ENCODE peak calls at places on chromosomes 4 and X, in seven cellular contexts. One of them, this sample, is unnamed.

GRCh38 chrX:24200133-24200532 is 50.6 kb downstream of the ZFX start:
- DNase-seq in activated CD8-positive, alpha-beta memory T cell treated with anti-CD3 and anti-CD28 coated beads for 48 hours: no peak
- DNase-seq in fibroblast of the aortic adventitia: no peak
- DNase-seq in epithelial cell of esophagus: no peak
- DNase-seq in mesendoderm: no peak
- DNase-seq in GDM1: no peak
- DNase-seq in tibial artery: no peak
- DNase-seq in this sample: no peak

GRCh38 chr4:24770111-24770584 is 25.2 kb upstream of the SOD3 start:
- DNase-seq in activated CD8-positive, alpha-beta memory T cell treated with anti-CD3 and anti-CD28 coated beads for 48 hours: no peak
- DNase-seq in fibroblast of the aortic adventitia: peak; percentile 83
- DNase-seq in epithelial cell of esophagus: peak; percentile 87
- DNase-seq in mesendoderm: peak; percentile 26
- DNase-seq in GDM1: no peak
- DNase-seq in tibial artery: no peak
- DNase-seq in this sample: peak; percentile 18

GRCh38 chr4:122980860-122981259 is 58.5 kb upstream of the NUDT6 start:
- DNase-seq in activated CD8-positive, alpha-beta memory T cell treated with anti-CD3 and anti-CD28 coated beads for 48 hours: no peak
- DNase-seq in fibroblast of the aortic adventitia: no peak
- DNase-seq in epithelial cell of esophagus: no peak
- DNase-seq in mesendoderm: no peak
- DNase-seq in GDM1: no peak
- DNase-seq in tibial artery: no peak
- DNase-seq in this sample: peak; percentile 35

GRCh38 chr4:80529021-80529420 is 193.5 kb downstream of the CFAP299 start:
- DNase-seq in activated CD8-positive, alpha-beta memory T cell treated with anti-CD3 and anti-CD28 coated beads for 48 hours: no peak
- DNase-seq in fibroblast of the aortic adventitia: peak; percentile 51
- DNase-seq in epithelial cell of esophagus: no peak
- DNase-seq in mesendoderm: no peak
- DNase-seq in GDM1: no peak
- DNase-seq in tibial artery: no peak
- DNase-seq in this sample: no peak

GRCh38 chr4:28229092-28229491 is 1368.5 kb downstream of the STIM2 start:
- DNase-seq in activated CD8-positive, alpha-beta memory T cell treated with anti-CD3 and anti-CD28 coated beads for 48 hours: no peak
- DNase-seq in fibroblast of the aortic adventitia: peak; percentile 71
- DNase-seq in epithelial cell of esophagus: peak; percentile 84
- DNase-seq in mesendoderm: peak; percentile 64
- DNase-seq in GDM1: no peak
- DNase-seq in tibial artery: no peak
- DNase-seq in this sample: no peak

GRCh38 chrX:48533165-48533564 is 6.3 kb upstream of the TBC1D25 start:
- DNase-seq in activated CD8-positive, alpha-beta memory T cell treated with anti-CD3 and anti-CD28 coated beads for 48 hours: no peak
- DNase-seq in fibroblast of the aortic adventitia: no peak
- DNase-seq in epithelial cell of esophagus: no peak
- DNase-seq in mesendoderm: no peak
- DNase-seq in GDM1: no peak
- DNase-seq in tibial artery: no peak
- DNase-seq in this sample: no peak

GRCh38 chrX:129957241-129958099 is 25.0 kb upstream of the BCORL1 start:
- DNase-seq in activated CD8-positive, alpha-beta memory T cell treated with anti-CD3 and anti-CD28 coated beads for 48 hours: no peak
- DNase-seq in fibroblast of the aortic adventitia: peak; percentile 20
- DNase-seq in epithelial cell of esophagus: peak; percentile 14
- DNase-seq in mesendoderm: peak; percentile 90
- DNase-seq in GDM1: peak; percentile 85
- DNase-seq in tibial artery: peak; percentile 71
- DNase-seq in this sample: peak; percentile 18

GRCh38 chrX:129932792-129933321 is 26.9 kb downstream of the UTP14A start:
- DNase-seq in activated CD8-positive, alpha-beta memory T cell treated with anti-CD3 and anti-CD28 coated beads for 48 hours: no peak
- DNase-seq in fibroblast of the aortic adventitia: no peak
- DNase-seq in epithelial cell of esophagus: peak; percentile 6
- DNase-seq in mesendoderm: no peak
- DNase-seq in GDM1: no peak
- DNase-seq in tibial artery: peak; percentile 69
- DNase-seq in this sample: no peak

GRCh38 chrX:24380273-24381036 is 20.0 kb downstream of the SUPT20HL1 start:
- DNase-seq in activated CD8-positive, alpha-beta memory T cell treated with anti-CD3 and anti-CD28 coated beads for 48 hours: no peak
- DNase-seq in fibroblast of the aortic adventitia: peak; percentile 26
- DNase-seq in epithelial cell of esophagus: no peak
- DNase-seq in mesendoderm: no peak
- DNase-seq in GDM1: no peak
- DNase-seq in tibial artery: no peak
- DNase-seq in this sample: no peak

GRCh38 chrX:24838624-24839023 is 144.9 kb downstream of the POLA1 start:
- DNase-seq in activated CD8-positive, alpha-beta memory T cell treated with anti-CD3 and anti-CD28 coated beads for 48 hours: no peak
- DNase-seq in fibroblast of the aortic adventitia: peak; percentile 64
- DNase-seq in epithelial cell of esophagus: peak; percentile 22
- DNase-seq in mesendoderm: peak; percentile 13
- DNase-seq in GDM1: peak; percentile 2
- DNase-seq in tibial artery: no peak
- DNase-seq in this sample: peak; percentile 42

GRCh38 chr4:153488006-153488718 is 22.0 kb downstream of the TMEM131L start:
- DNase-seq in activated CD8-positive, alpha-beta memory T cell treated with anti-CD3 and anti-CD28 coated beads for 48 hours: peak; percentile 60
- DNase-seq in fibroblast of the aortic adventitia: peak; percentile 47
- DNase-seq in epithelial cell of esophagus: peak; percentile 51
- DNase-seq in mesendoderm: no peak
- DNase-seq in GDM1: no peak
- DNase-seq in tibial artery: no peak
- DNase-seq in this sample: peak; percentile 50

GRCh38 chrX:83022020-83022419 is 486.1 kb upstream of the POU3F4 start:
- DNase-seq in activated CD8-positive, alpha-beta memory T cell treated with anti-CD3 and anti-CD28 coated beads for 48 hours: no peak
- DNase-seq in fibroblast of the aortic adventitia: no peak
- DNase-seq in epithelial cell of esophagus: peak; percentile 20
- DNase-seq in mesendoderm: peak; percentile 36
- DNase-seq in GDM1: no peak
- DNase-seq in tibial artery: no peak
- DNase-seq in this sample: no peak

GRCh38 chr4:119781044-119781443 is 152.4 kb upstream of the PDE5A start:
- DNase-seq in activated CD8-positive, alpha-beta memory T cell treated with anti-CD3 and anti-CD28 coated beads for 48 hours: no peak
- DNase-seq in fibroblast of the aortic adventitia: no peak
- DNase-seq in epithelial cell of esophagus: no peak
- DNase-seq in mesendoderm: no peak
- DNase-seq in GDM1: no peak
- DNase-seq in tibial artery: no peak
- DNase-seq in this sample: no peak

GRCh38 chr4:140315032-140315826 is 58.2 kb upstream of the SCOC start:
- DNase-seq in activated CD8-positive, alpha-beta memory T cell treated with anti-CD3 and anti-CD28 coated beads for 48 hours: no peak
- DNase-seq in fibroblast of the aortic adventitia: no peak
- DNase-seq in epithelial cell of esophagus: no peak
- DNase-seq in mesendoderm: no peak
- DNase-seq in GDM1: no peak
- DNase-seq in tibial artery: no peak
- DNase-seq in this sample: no peak

GRCh38 chr4:174055344-174055743 is 228.1 kb downstream of the FBXO8 start:
- DNase-seq in activated CD8-positive, alpha-beta memory T cell treated with anti-CD3 and anti-CD28 coated beads for 48 hours: no peak
- DNase-seq in fibroblast of the aortic adventitia: no peak
- DNase-seq in epithelial cell of esophagus: no peak
- DNase-seq in mesendoderm: no peak
- DNase-seq in GDM1: no peak
- DNase-seq in tibial artery: no peak
- DNase-seq in this sample: no peak

GRCh38 chr4:26746742-26747351 is 113.8 kb upstream of the STIM2 start:
- DNase-seq in activated CD8-positive, alpha-beta memory T cell treated with anti-CD3 and anti-CD28 coated beads for 48 hours: no peak
- DNase-seq in fibroblast of the aortic adventitia: no peak
- DNase-seq in epithelial cell of esophagus: peak; percentile 29
- DNase-seq in mesendoderm: no peak
- DNase-seq in GDM1: no peak
- DNase-seq in tibial artery: no peak
- DNase-seq in this sample: no peak

GRCh38 chr4:151100517-151100916 is 1.1 kb downstream of the RPS3A start:
- DNase-seq in activated CD8-positive, alpha-beta memory T cell treated with anti-CD3 and anti-CD28 coated beads for 48 hours: no peak
- DNase-seq in fibroblast of the aortic adventitia: no peak
- DNase-seq in epithelial cell of esophagus: no peak
- DNase-seq in mesendoderm: no peak
- DNase-seq in GDM1: no peak
- DNase-seq in tibial artery: no peak
- DNase-seq in this sample: peak; percentile 31

GRCh38 chr4:109290918-109291317 is 11.5 kb downstream of the COL25A1 start:
- DNase-seq in activated CD8-positive, alpha-beta memory T cell treated with anti-CD3 and anti-CD28 coated beads for 48 hours: no peak
- DNase-seq in fibroblast of the aortic adventitia: no peak
- DNase-seq in epithelial cell of esophagus: no peak
- DNase-seq in mesendoderm: no peak
- DNase-seq in GDM1: no peak
- DNase-seq in tibial artery: no peak
- DNase-seq in this sample: no peak

GRCh38 chr4:65083076-65083475 is 587.2 kb downstream of the EPHA5 start:
- DNase-seq in activated CD8-positive, alpha-beta memory T cell treated with anti-CD3 and anti-CD28 coated beads for 48 hours: no peak
- DNase-seq in fibroblast of the aortic adventitia: peak; percentile 2
- DNase-seq in epithelial cell of esophagus: peak; percentile 5
- DNase-seq in mesendoderm: peak; percentile 93
- DNase-seq in GDM1: no peak
- DNase-seq in tibial artery: no peak
- DNase-seq in this sample: no peak

GRCh38 chr4:16110906-16111305 is 27.1 kb upstream of the PROM1 start:
- DNase-seq in activated CD8-positive, alpha-beta memory T cell treated with anti-CD3 and anti-CD28 coated beads for 48 hours: no peak
- DNase-seq in fibroblast of the aortic adventitia: no peak
- DNase-seq in epithelial cell of esophagus: no peak
- DNase-seq in mesendoderm: no peak
- DNase-seq in GDM1: no peak
- DNase-seq in tibial artery: no peak
- DNase-seq in this sample: no peak

GRCh38 chr4:173782660-173783059 is 252.6 kb upstream of the HAND2 start:
- DNase-seq in activated CD8-positive, alpha-beta memory T cell treated with anti-CD3 and anti-CD28 coated beads for 48 hours: no peak
- DNase-seq in fibroblast of the aortic adventitia: no peak
- DNase-seq in epithelial cell of esophagus: no peak
- DNase-seq in mesendoderm: peak; percentile 38
- DNase-seq in GDM1: no peak
- DNase-seq in tibial artery: no peak
- DNase-seq in this sample: no peak

GRCh38 chr4:38673109-38673978 is 9.3 kb downstream of the KLF3 start:
- DNase-seq in activated CD8-positive, alpha-beta memory T cell treated with anti-CD3 and anti-CD28 coated beads for 48 hours: no peak
- DNase-seq in fibroblast of the aortic adventitia: peak; percentile 81
- DNase-seq in epithelial cell of esophagus: peak; percentile 91
- DNase-seq in mesendoderm: no peak
- DNase-seq in GDM1: no peak
- DNase-seq in tibial artery: peak; percentile 78
- DNase-seq in this sample: peak; percentile 30

GRCh38 chr4:1227817-1228216 is 21.1 kb downstream of the CTBP1 start:
- DNase-seq in activated CD8-positive, alpha-beta memory T cell treated with anti-CD3 and anti-CD28 coated beads for 48 hours: no peak
- DNase-seq in fibroblast of the aortic adventitia: no peak
- DNase-seq in epithelial cell of esophagus: no peak
- DNase-seq in mesendoderm: no peak
- DNase-seq in GDM1: peak; percentile 56
- DNase-seq in tibial artery: no peak
- DNase-seq in this sample: no peak

GRCh38 chr4:141802324-141802723 is 165.9 kb downstream of the IL15 start:
- DNase-seq in activated CD8-positive, alpha-beta memory T cell treated with anti-CD3 and anti-CD28 coated beads for 48 hours: no peak
- DNase-seq in fibroblast of the aortic adventitia: peak; percentile 80
- DNase-seq in epithelial cell of esophagus: peak; percentile 4
- DNase-seq in mesendoderm: no peak
- DNase-seq in GDM1: no peak
- DNase-seq in tibial artery: no peak
- DNase-seq in this sample: no peak

GRCh38 chrX:145856181-145856580 is 38.6 kb downstream of the SLITRK2 start:
- DNase-seq in activated CD8-positive, alpha-beta memory T cell treated with anti-CD3 and anti-CD28 coated beads for 48 hours: no peak
- DNase-seq in fibroblast of the aortic adventitia: no peak
- DNase-seq in epithelial cell of esophagus: no peak
- DNase-seq in mesendoderm: no peak
- DNase-seq in GDM1: no peak
- DNase-seq in tibial artery: no peak
- DNase-seq in this sample: no peak

GRCh38 chr4:779555-779954 is 46.4 kb downstream of the CPLX1 start:
- DNase-seq in activated CD8-positive, alpha-beta memory T cell treated with anti-CD3 and anti-CD28 coated beads for 48 hours: no peak
- DNase-seq in fibroblast of the aortic adventitia: no peak
- DNase-seq in epithelial cell of esophagus: no peak
- DNase-seq in mesendoderm: no peak
- DNase-seq in GDM1: no peak
- DNase-seq in tibial artery: no peak
- DNase-seq in this sample: no peak

This sample was measured in endothelial cell of umbilical vein.